ENCODE peak calls at places on chromosomes 1 and 21, in four cellular contexts. N is KBM-7; H is tibial artery; G is activated CD4-positive, alpha-beta T cell treated with anti-CD3 and anti-CD28 coated beads for 1 hour. I is an unnamed sample.

GRCh38 chr1:245698860-245699259 is 544.1 kb downstream of the KIF26B start:
- DNase-seq in N (no peak), H (no peak), G (no peak), I (peak)

GRCh38 chr1:59013276-59013927 is 229.6 kb upstream of the JUN start:
- DNase-seq in N (no peak), H (peak), G (no peak), I (peak)

GRCh38 chr21:38639782-38640750 is 141.8 kb upstream of the ERG start:
- DNase-seq in H (no peak), G (no peak), N (peak), I (no peak)

GRCh38 chr1:154877370-154877974 is 7.4 kb upstream of the KCNN3 start:
- DNase-seq in G (no peak), N (no peak), H (no peak), I (no peak)

GRCh38 chr1:82979593-82980230 is 1019.2 kb downstream of the TTLL7 start:
- DNase-seq in G (no peak), H (no peak), N (peak), I (no peak)

GRCh38 chr1:177928194-177928593 is 41.7 kb downstream of the SEC16B start:
- DNase-seq in N (no peak), H (no peak), G (no peak), I (no peak)

GRCh38 chr1:97093742-97094141 is 372.2 kb downstream of the PTBP2 start:
- DNase-seq in H (no peak), N (no peak), G (no peak), I (no peak)

GRCh38 chr1:98391175-98391574 is 270.3 kb upstream of the SNX7 start:
- DNase-seq in H (no peak), N (no peak), G (no peak), I (no peak)

GRCh38 chr1:61120998-61121397 is 38.6 kb downstream of the NFIA start:
- DNase-seq in H (no peak), G (no peak), N (no peak), I (no peak)

GRCh38 chr1:198679535-198680173 is 40.8 kb downstream of the PTPRC start:
- DNase-seq in G (no peak), H (no peak), N (no peak), I (no peak)

GRCh38 chr1:214332950-214333798 is 52.2 kb downstream of the SMYD2 start:
- DNase-seq in G (no peak), N (peak), H (peak), I (no peak)

GRCh38 chr21:32190491-32191144 is 88.2 kb downstream of the MIS18A start:
- DNase-seq in N (no peak), G (no peak), H (no peak), I (no peak)

GRCh38 chr1:207752456-207753132 is 740 bp downstream of the CD46 start:
- DNase-seq in N (peak), G (no peak), H (peak), I (peak)

GRCh38 chr1:230117694-230118093 is 50.7 kb downstream of the GALNT2 start:
- DNase-seq in G (no peak), H (no peak), N (no peak), I (no peak)

GRCh38 chr1:6148497-6149241 is 31.5 kb downstream of the CHD5 start:
- DNase-seq in H (no peak), N (peak), G (peak), I (peak)

GRCh38 chr1:100463809-100464424 is 74.0 kb upstream of the GPR88 start:
- DNase-seq in G (no peak), H (peak), N (peak), I (no peak)

GRCh38 chr1:176517484-176517883 is 54.5 kb downstream of the PAPPA2 start:
- DNase-seq in N (no peak), G (no peak), H (no peak), I (no peak)

GRCh38 chr21:45945066-45945867 is 36.3 kb upstream of the COL6A1 start:
- DNase-seq in G (no peak), H (no peak), N (no peak), I (no peak)

GRCh38 chr1:22443332-22443731 is 8.3 kb upstream of the ZBTB40 start:
- DNase-seq in G (no peak), H (no peak), N (no peak), I (no peak)

GRCh38 chr1:192904438-192904895 is 95.6 kb downstream of the RGS2 start:
- DNase-seq in N (peak), H (peak), G (no peak), I (no peak)

GRCh38 chr1:92831762-92832536 is at the start of gene RPL5:
- DNase-seq in H (peak), N (peak), G (peak), I (peak)

GRCh38 chr21:34593423-34593822 is 21.5 kb downstream of the RCAN1 start:
- DNase-seq in H (no peak), N (no peak), G (no peak), I (no peak)

GRCh38 chr21:17613242-17613676 is 558 bp upstream of the BTG3 start:
- DNase-seq in H (peak), N (no peak), G (peak), I (no peak)

GRCh38 chr1:157084720-157085119 is 14.9 kb downstream of the ETV3L start:
- DNase-seq in G (no peak), N (no peak), H (no peak), I (no peak)

GRCh38 chr1:41454406-41454805 is 30.1 kb downstream of the EDN2 start:
- DNase-seq in N (no peak), H (no peak), G (no peak), I (no peak)

GRCh38 chr1:37808369-37809319 is 636 bp upstream of the YRDC start:
- DNase-seq in G (no peak), N (peak), H (peak), I (no peak)

GRCh38 chr21:40165671-40166070 is 298.4 kb downstream of the PCP4 start:
- DNase-seq in G (no peak), H (no peak), N (no peak), I (no peak)